ENCODE peak calls at places on chromosomes 16 and 17, in five cellular contexts. M is ascending aorta; K is stimulated activated CD4-positive, alpha-beta T cell treated with anti-CD3 and anti-CD28 coated beads, Interleukin-4, amount 100 ng/mL, for 1 hour; E is HTR-8/SVneo; D is astrocyte. F is an unnamed sample.

GRCh38 chr17:64032081-64032480 is 11.6 kb upstream of the ICAM2 start:
- DNase-seq in E (no peak), D (no peak), M (peak), K (no peak), F (no peak)

GRCh38 chr16:5326395-5326794 is 228.8 kb upstream of the EEF2KMT start:
- DNase-seq in K (no peak), E (no peak), M (no peak), D (no peak), F (no peak)

GRCh38 chr17:9576521-9577401 is at the start of gene CFAP52:
- DNase-seq in K (peak), M (peak), E (peak), D (peak), F (no peak)

GRCh38 chr17:71709271-71709670 is 411.5 kb upstream of the SOX9 start:
- DNase-seq in K (no peak), M (no peak), E (no peak), D (peak), F (no peak)

GRCh38 chr17:21008992-21009671 is 33.7 kb downstream of the USP22 start:
- DNase-seq in K (no peak), D (no peak), M (no peak), E (no peak), F (no peak)

GRCh38 chr16:54335230-54335629 is 48.6 kb upstream of the IRX3 start:
- DNase-seq in K (no peak), E (no peak), M (no peak), D (no peak), F (no peak)

GRCh38 chr17:45296003-45296832 is 20.6 kb downstream of the MAP3K14 start:
- DNase-seq in E (peak), K (no peak), D (peak), M (no peak), F (no peak)

GRCh38 chr16:67529639-67530012 is 997 bp downstream of the RIPOR1 start:
- DNase-seq in E (no peak), M (no peak), D (no peak), K (no peak), F (no peak)

GRCh38 chr17:72822358-72823023 is 270.0 kb downstream of the SLC39A11 start:
- DNase-seq in E (no peak), D (no peak), K (no peak), M (no peak), F (no peak)

GRCh38 chr17:75518201-75518600 is 1.9 kb downstream of the TSEN54 start:
- DNase-seq in D (no peak), K (no peak), M (no peak), E (no peak), F (no peak)

GRCh38 chr16:72637306-72637705 is 410.6 kb downstream of the ZFHX3 start:
- DNase-seq in M (no peak), E (peak), K (no peak), D (peak), F (no peak)

GRCh38 chr16:84741351-84741791 is 41.6 kb downstream of the USP10 start:
- DNase-seq in M (no peak), E (no peak), K (no peak), D (no peak), F (no peak)

GRCh38 chr16:28182183-28182582 is 29.6 kb downstream of the XPO6 start:
- DNase-seq in M (no peak), E (no peak), D (peak), K (peak), F (no peak)

GRCh38 chr16:74563828-74564263 is 43.1 kb downstream of the GLG1 start:
- DNase-seq in D (peak), M (no peak), E (no peak), K (peak), F (no peak)

GRCh38 chr17:36937961-36938565 is 788 bp downstream of the LHX1 start:
- DNase-seq in K (no peak), D (peak), M (peak), E (no peak), F (no peak)

GRCh38 chr17:54937018-54937417 is 31.4 kb downstream of the COX11 start:
- DNase-seq in D (no peak), M (no peak), E (no peak), K (no peak), F (no peak)

GRCh38 chr17:869067-869466 is 86.9 kb downstream of the MRM3 start:
- DNase-seq in E (no peak), K (no peak), D (peak), M (peak), F (no peak)

GRCh38 chr17:77737442-77738265 is 220.8 kb upstream of the TNRC6C start:
- DNase-seq in K (no peak), D (no peak), E (no peak), M (peak), F (no peak)

GRCh38 chr16:13923703-13924298 is 3.8 kb downstream of the ERCC4 start:
- DNase-seq in E (peak), M (no peak), D (peak), K (no peak), F (no peak)

GRCh38 chr16:53968896-53969295 is 264.9 kb downstream of the FTO start:
- DNase-seq in M (no peak), E (no peak), D (peak), K (no peak), F (no peak)

GRCh38 chr17:45143767-45144198 is 4.5 kb upstream of the HEXIM1 start:
- DNase-seq in E (no peak), M (peak), D (peak), K (peak), F (no peak)

GRCh38 chr17:6239237-6239798 is 169.1 kb downstream of the WSCD1 start:
- DNase-seq in E (no peak), D (no peak), K (no peak), M (no peak), F (no peak)

GRCh38 chr17:55289106-55289446 is 24.3 kb downstream of the HLF start:
- DNase-seq in D (no peak), E (no peak), K (no peak), M (no peak), F (no peak)

GRCh38 chr17:68539536-68540469 is 27.6 kb downstream of the PRKAR1A start:
- DNase-seq in D (no peak), E (no peak), K (no peak), M (no peak), F (no peak)

GRCh38 chr16:12158428-12158827 is 181.9 kb downstream of the SNX29 start:
- DNase-seq in D (peak), M (no peak), E (no peak), K (no peak), F (no peak)

GRCh38 chr16:72530434-72530833 is 358.5 kb upstream of the PMFBP1 start:
- DNase-seq in K (no peak), M (no peak), E (peak), D (peak), F (no peak)

GRCh38 chr17:7562208-7562605 is 488 bp downstream of the SENP3 start:
- DNase-seq in K (no peak), D (no peak), M (no peak), E (no peak), F (no peak)

GRCh38 chr16:252366-253337 is 18.0 kb downstream of the FAM234A start:
- DNase-seq in D (no peak), M (no peak), K (peak), E (no peak), F (no peak)

GRCh38 chr17:83203073-83203471 is 123.7 kb downstream of the METRNL start:
- DNase-seq in E (no peak), D (peak), M (peak), K (no peak), F (no peak)

GRCh38 chr17:77332981-77333685 is 192.4 kb downstream of the SEC14L1 start:
- DNase-seq in D (peak), K (no peak), M (peak), E (no peak), F (no peak)

GRCh38 chr16:31050280-31051030 is 17.1 kb downstream of the STX4 start:
- DNase-seq in D (no peak), E (no peak), K (no peak), M (no peak), F (no peak)

GRCh38 chr16:89572042-89572441 is 3.5 kb upstream of the CPNE7 start:
- DNase-seq in D (no peak), K (no peak), E (no peak), M (no peak), F (no peak)

GRCh38 chr17:82175166-82175565 is 37.5 kb downstream of the CCDC57 start:
- DNase-seq in M (no peak), K (no peak), D (no peak), E (no peak), F (no peak)

GRCh38 chr17:79607941-79608728 is 2.7 kb downstream of the RBFOX3 start:
- DNase-seq in D (peak), K (no peak), E (no peak), M (no peak), F (no peak)

GRCh38 chr16:69112285-69113129 is 7.1 kb downstream of the HAS3 start:
- DNase-seq in D (no peak), K (peak), M (no peak), E (peak), F (no peak)

GRCh38 chr16:82758904-82759303 is 132.1 kb downstream of the CDH13 start:
- DNase-seq in D (no peak), K (no peak), M (no peak), E (no peak), F (no peak)

GRCh38 chr16:27321013-27321960 is 7.5 kb downstream of the IL4R start:
- DNase-seq in K (no peak), E (no peak), D (peak), M (no peak), F (no peak)